ENCODE peak calls at places on chromosomes 4 and X, in seven cellular contexts. One of them, this sample, is unnamed.
A peak's percentile ranks its signal among the peaks of the same experiment; 100 is the strongest.

GRCh38 chr4:8345946-8346814 is 76.6 kb downstream of the HTRA3 start:
- DNase-seq in fibroblast of lung: no peak
- DNase-seq in stimulated activated naive CD8-positive, alpha-beta T cell treated with anti-CD3 and anti-CD28 coated beads, Interleukin-15, Interleukin-2, amounts not matched to agents 100 U/mL and 50 U/mL, for 24 hours: no peak
- DNase-seq in tibial artery: peak; percentile 60
- DNase-seq in ureter: no peak
- DNase-seq in mesenchymal stem cell: no peak
- DNase-seq in nephron progenitor cell: no peak
- DNase-seq in this sample: no peak

GRCh38 chrX:47143894-47144625 is 442 bp downstream of the NDUFB11 start:
- DNase-seq in fibroblast of lung: no peak
- DNase-seq in stimulated activated naive CD8-positive, alpha-beta T cell treated with anti-CD3 and anti-CD28 coated beads, Interleukin-15, Interleukin-2, amounts not matched to agents 100 U/mL and 50 U/mL, for 24 hours: peak; percentile 26
- DNase-seq in tibial artery: no peak
- DNase-seq in ureter: peak; percentile 48
- DNase-seq in mesenchymal stem cell: peak; percentile 61
- DNase-seq in nephron progenitor cell: no peak
- DNase-seq in this sample: no peak

GRCh38 chr4:166422475-166422874 is 549.4 kb downstream of the TLL1 start:
- DNase-seq in fibroblast of lung: peak; percentile 91
- DNase-seq in stimulated activated naive CD8-positive, alpha-beta T cell treated with anti-CD3 and anti-CD28 coated beads, Interleukin-15, Interleukin-2, amounts not matched to agents 100 U/mL and 50 U/mL, for 24 hours: no peak
- DNase-seq in tibial artery: no peak
- DNase-seq in ureter: no peak
- DNase-seq in mesenchymal stem cell: peak; percentile 24
- DNase-seq in nephron progenitor cell: no peak
- DNase-seq in this sample: peak; percentile 4

GRCh38 chr4:14018191-14018853 is 390.8 kb upstream of the BOD1L1 start:
- DNase-seq in fibroblast of lung: no peak
- DNase-seq in stimulated activated naive CD8-positive, alpha-beta T cell treated with anti-CD3 and anti-CD28 coated beads, Interleukin-15, Interleukin-2, amounts not matched to agents 100 U/mL and 50 U/mL, for 24 hours: no peak
- DNase-seq in tibial artery: no peak
- DNase-seq in ureter: no peak
- DNase-seq in mesenchymal stem cell: peak; percentile 57
- DNase-seq in nephron progenitor cell: no peak
- DNase-seq in this sample: no peak

GRCh38 chr4:101393256-101393655 is 45.9 kb upstream of the PPP3CA start:
- DNase-seq in fibroblast of lung: peak; percentile 84
- DNase-seq in stimulated activated naive CD8-positive, alpha-beta T cell treated with anti-CD3 and anti-CD28 coated beads, Interleukin-15, Interleukin-2, amounts not matched to agents 100 U/mL and 50 U/mL, for 24 hours: peak; percentile 23
- DNase-seq in tibial artery: no peak
- DNase-seq in ureter: no peak
- DNase-seq in mesenchymal stem cell: no peak
- DNase-seq in nephron progenitor cell: no peak
- DNase-seq in this sample: peak; percentile 1

GRCh38 chrX:132331000-132331399 is 111.8 kb upstream of the RAP2C start:
- DNase-seq in fibroblast of lung: no peak
- DNase-seq in stimulated activated naive CD8-positive, alpha-beta T cell treated with anti-CD3 and anti-CD28 coated beads, Interleukin-15, Interleukin-2, amounts not matched to agents 100 U/mL and 50 U/mL, for 24 hours: no peak
- DNase-seq in tibial artery: no peak
- DNase-seq in ureter: no peak
- DNase-seq in mesenchymal stem cell: no peak
- DNase-seq in nephron progenitor cell: no peak
- DNase-seq in this sample: no peak

GRCh38 chr4:41505161-41505653 is 32.8 kb upstream of the LIMCH1 start:
- DNase-seq in fibroblast of lung: peak; percentile 84
- DNase-seq in stimulated activated naive CD8-positive, alpha-beta T cell treated with anti-CD3 and anti-CD28 coated beads, Interleukin-15, Interleukin-2, amounts not matched to agents 100 U/mL and 50 U/mL, for 24 hours: no peak
- DNase-seq in tibial artery: peak; percentile 89
- DNase-seq in ureter: no peak
- DNase-seq in mesenchymal stem cell: peak; percentile 15
- DNase-seq in nephron progenitor cell: no peak
- DNase-seq in this sample: no peak

GRCh38 chrX:132877954-132878536 is 80.4 kb downstream of the HS6ST2 start:
- DNase-seq in fibroblast of lung: no peak
- DNase-seq in stimulated activated naive CD8-positive, alpha-beta T cell treated with anti-CD3 and anti-CD28 coated beads, Interleukin-15, Interleukin-2, amounts not matched to agents 100 U/mL and 50 U/mL, for 24 hours: no peak
- DNase-seq in tibial artery: no peak
- DNase-seq in ureter: no peak
- DNase-seq in mesenchymal stem cell: no peak
- DNase-seq in nephron progenitor cell: peak; percentile 12
- DNase-seq in this sample: no peak

GRCh38 chr4:179196511-179196910 is 1754.3 kb upstream of the AGA start:
- DNase-seq in fibroblast of lung: peak; percentile 81
- DNase-seq in stimulated activated naive CD8-positive, alpha-beta T cell treated with anti-CD3 and anti-CD28 coated beads, Interleukin-15, Interleukin-2, amounts not matched to agents 100 U/mL and 50 U/mL, for 24 hours: no peak
- DNase-seq in tibial artery: no peak
- DNase-seq in ureter: no peak
- DNase-seq in mesenchymal stem cell: peak; percentile 22
- DNase-seq in nephron progenitor cell: peak; percentile 6
- DNase-seq in this sample: peak; percentile 21

GRCh38 chr4:16607693-16608092 is 290.8 kb downstream of the LDB2 start:
- DNase-seq in fibroblast of lung: no peak
- DNase-seq in stimulated activated naive CD8-positive, alpha-beta T cell treated with anti-CD3 and anti-CD28 coated beads, Interleukin-15, Interleukin-2, amounts not matched to agents 100 U/mL and 50 U/mL, for 24 hours: no peak
- DNase-seq in tibial artery: no peak
- DNase-seq in ureter: no peak
- DNase-seq in mesenchymal stem cell: no peak
- DNase-seq in nephron progenitor cell: no peak
- DNase-seq in this sample: no peak

GRCh38 chrX:20727447-20727846 is 460.7 kb upstream of the RPS6KA3 start:
- DNase-seq in fibroblast of lung: no peak
- DNase-seq in stimulated activated naive CD8-positive, alpha-beta T cell treated with anti-CD3 and anti-CD28 coated beads, Interleukin-15, Interleukin-2, amounts not matched to agents 100 U/mL and 50 U/mL, for 24 hours: no peak
- DNase-seq in tibial artery: no peak
- DNase-seq in ureter: no peak
- DNase-seq in mesenchymal stem cell: no peak
- DNase-seq in nephron progenitor cell: no peak
- DNase-seq in this sample: no peak

GRCh38 chrX:146243071-146243470 is 425.4 kb downstream of the SLITRK2 start:
- DNase-seq in fibroblast of lung: no peak
- DNase-seq in stimulated activated naive CD8-positive, alpha-beta T cell treated with anti-CD3 and anti-CD28 coated beads, Interleukin-15, Interleukin-2, amounts not matched to agents 100 U/mL and 50 U/mL, for 24 hours: no peak
- DNase-seq in tibial artery: no peak
- DNase-seq in ureter: no peak
- DNase-seq in mesenchymal stem cell: no peak
- DNase-seq in nephron progenitor cell: no peak
- DNase-seq in this sample: no peak

GRCh38 chrX:131677655-131678628 is 134.1 kb downstream of the OR13H1 start:
- DNase-seq in fibroblast of lung: peak; percentile 15
- DNase-seq in stimulated activated naive CD8-positive, alpha-beta T cell treated with anti-CD3 and anti-CD28 coated beads, Interleukin-15, Interleukin-2, amounts not matched to agents 100 U/mL and 50 U/mL, for 24 hours: peak; percentile 44
- DNase-seq in tibial artery: no peak
- DNase-seq in ureter: no peak
- DNase-seq in mesenchymal stem cell: peak; percentile 33
- DNase-seq in nephron progenitor cell: peak; percentile 78
- DNase-seq in this sample: peak; percentile 12

GRCh38 chr4:42654606-42655005 is 2.3 kb downstream of the ATP8A1 start:
- DNase-seq in fibroblast of lung: peak; percentile 82
- DNase-seq in stimulated activated naive CD8-positive, alpha-beta T cell treated with anti-CD3 and anti-CD28 coated beads, Interleukin-15, Interleukin-2, amounts not matched to agents 100 U/mL and 50 U/mL, for 24 hours: peak; percentile 28
- DNase-seq in tibial artery: no peak
- DNase-seq in ureter: no peak
- DNase-seq in mesenchymal stem cell: peak; percentile 62
- DNase-seq in nephron progenitor cell: no peak
- DNase-seq in this sample: peak; percentile 11

GRCh38 chr4:124722069-124722468 is 9.5 kb upstream of the ANKRD50 start:
- DNase-seq in fibroblast of lung: no peak
- DNase-seq in stimulated activated naive CD8-positive, alpha-beta T cell treated with anti-CD3 and anti-CD28 coated beads, Interleukin-15, Interleukin-2, amounts not matched to agents 100 U/mL and 50 U/mL, for 24 hours: no peak
- DNase-seq in tibial artery: no peak
- DNase-seq in ureter: no peak
- DNase-seq in mesenchymal stem cell: peak; percentile 23
- DNase-seq in nephron progenitor cell: no peak
- DNase-seq in this sample: no peak

GRCh38 chr4:153326513-153326912 is 18.0 kb upstream of the MND1 start:
- DNase-seq in fibroblast of lung: peak; percentile 60
- DNase-seq in stimulated activated naive CD8-positive, alpha-beta T cell treated with anti-CD3 and anti-CD28 coated beads, Interleukin-15, Interleukin-2, amounts not matched to agents 100 U/mL and 50 U/mL, for 24 hours: no peak
- DNase-seq in tibial artery: no peak
- DNase-seq in ureter: no peak
- DNase-seq in mesenchymal stem cell: no peak
- DNase-seq in nephron progenitor cell: no peak
- DNase-seq in this sample: no peak

GRCh38 chr4:36254355-36254754 is 10.0 kb upstream of the ARAP2 start:
- DNase-seq in fibroblast of lung: no peak
- DNase-seq in stimulated activated naive CD8-positive, alpha-beta T cell treated with anti-CD3 and anti-CD28 coated beads, Interleukin-15, Interleukin-2, amounts not matched to agents 100 U/mL and 50 U/mL, for 24 hours: no peak
- DNase-seq in tibial artery: no peak
- DNase-seq in ureter: no peak
- DNase-seq in mesenchymal stem cell: no peak
- DNase-seq in nephron progenitor cell: no peak
- DNase-seq in this sample: no peak

GRCh38 chrX:86210772-86211171 is 62.5 kb downstream of the DACH2 start:
- DNase-seq in fibroblast of lung: no peak
- DNase-seq in stimulated activated naive CD8-positive, alpha-beta T cell treated with anti-CD3 and anti-CD28 coated beads, Interleukin-15, Interleukin-2, amounts not matched to agents 100 U/mL and 50 U/mL, for 24 hours: no peak
- DNase-seq in tibial artery: no peak
- DNase-seq in ureter: no peak
- DNase-seq in mesenchymal stem cell: no peak
- DNase-seq in nephron progenitor cell: no peak
- DNase-seq in this sample: no peak

GRCh38 chrX:24703185-24703494 is 9.4 kb downstream of the POLA1 start:
- DNase-seq in fibroblast of lung: no peak
- DNase-seq in stimulated activated naive CD8-positive, alpha-beta T cell treated with anti-CD3 and anti-CD28 coated beads, Interleukin-15, Interleukin-2, amounts not matched to agents 100 U/mL and 50 U/mL, for 24 hours: no peak
- DNase-seq in tibial artery: no peak
- DNase-seq in ureter: no peak
- DNase-seq in mesenchymal stem cell: no peak
- DNase-seq in nephron progenitor cell: no peak
- DNase-seq in this sample: no peak

GRCh38 chr4:126548890-126549289 is 1083.9 kb upstream of the INTU start:
- DNase-seq in fibroblast of lung: no peak
- DNase-seq in stimulated activated naive CD8-positive, alpha-beta T cell treated with anti-CD3 and anti-CD28 coated beads, Interleukin-15, Interleukin-2, amounts not matched to agents 100 U/mL and 50 U/mL, for 24 hours: no peak
- DNase-seq in tibial artery: no peak
- DNase-seq in ureter: no peak
- DNase-seq in mesenchymal stem cell: no peak
- DNase-seq in nephron progenitor cell: no peak
- DNase-seq in this sample: no peak

GRCh38 chr4:185654965-185655554 is 119.8 kb upstream of the PDLIM3 start:
- DNase-seq in fibroblast of lung: no peak
- DNase-seq in stimulated activated naive CD8-positive, alpha-beta T cell treated with anti-CD3 and anti-CD28 coated beads, Interleukin-15, Interleukin-2, amounts not matched to agents 100 U/mL and 50 U/mL, for 24 hours: no peak
- DNase-seq in tibial artery: no peak
- DNase-seq in ureter: no peak
- DNase-seq in mesenchymal stem cell: no peak
- DNase-seq in nephron progenitor cell: no peak
- DNase-seq in this sample: no peak

GRCh38 chr4:61079427-61079826 is 120.7 kb upstream of the ADGRL3 start:
- DNase-seq in fibroblast of lung: peak; percentile 18
- DNase-seq in stimulated activated naive CD8-positive, alpha-beta T cell treated with anti-CD3 and anti-CD28 coated beads, Interleukin-15, Interleukin-2, amounts not matched to agents 100 U/mL and 50 U/mL, for 24 hours: no peak
- DNase-seq in tibial artery: no peak
- DNase-seq in ureter: no peak
- DNase-seq in mesenchymal stem cell: no peak
- DNase-seq in nephron progenitor cell: no peak
- DNase-seq in this sample: no peak

GRCh38 chrX:8743126-8743732 is 11.3 kb upstream of the ANOS1 start:
- DNase-seq in fibroblast of lung: no peak
- DNase-seq in stimulated activated naive CD8-positive, alpha-beta T cell treated with anti-CD3 and anti-CD28 coated beads, Interleukin-15, Interleukin-2, amounts not matched to agents 100 U/mL and 50 U/mL, for 24 hours: peak; percentile 63
- DNase-seq in tibial artery: no peak
- DNase-seq in ureter: no peak
- DNase-seq in mesenchymal stem cell: peak; percentile 32
- DNase-seq in nephron progenitor cell: peak; percentile 79
- DNase-seq in this sample: peak; percentile 25

GRCh38 chrX:68997911-68998310 is 167.3 kb downstream of the PJA1 start:
- DNase-seq in fibroblast of lung: peak; percentile 83
- DNase-seq in stimulated activated naive CD8-positive, alpha-beta T cell treated with anti-CD3 and anti-CD28 coated beads, Interleukin-15, Interleukin-2, amounts not matched to agents 100 U/mL and 50 U/mL, for 24 hours: no peak
- DNase-seq in tibial artery: peak; percentile 75
- DNase-seq in ureter: no peak
- DNase-seq in mesenchymal stem cell: no peak
- DNase-seq in nephron progenitor cell: no peak
- DNase-seq in this sample: no peak

GRCh38 chr4:101856149-101856548 is 65.6 kb downstream of the BANK1 start:
- DNase-seq in fibroblast of lung: no peak
- DNase-seq in stimulated activated naive CD8-positive, alpha-beta T cell treated with anti-CD3 and anti-CD28 coated beads, Interleukin-15, Interleukin-2, amounts not matched to agents 100 U/mL and 50 U/mL, for 24 hours: no peak
- DNase-seq in tibial artery: no peak
- DNase-seq in ureter: no peak
- DNase-seq in mesenchymal stem cell: no peak
- DNase-seq in nephron progenitor cell: no peak
- DNase-seq in this sample: no peak

GRCh38 chrX:130594453-130594916 is 192.7 kb downstream of the RBMX2 start:
- DNase-seq in fibroblast of lung: no peak
- DNase-seq in stimulated activated naive CD8-positive, alpha-beta T cell treated with anti-CD3 and anti-CD28 coated beads, Interleukin-15, Interleukin-2, amounts not matched to agents 100 U/mL and 50 U/mL, for 24 hours: no peak
- DNase-seq in tibial artery: no peak
- DNase-seq in ureter: no peak
- DNase-seq in mesenchymal stem cell: no peak
- DNase-seq in nephron progenitor cell: no peak
- DNase-seq in this sample: no peak

GRCh38 chr4:21882050-21882839 is 66.3 kb downstream of the KCNIP4 start:
- DNase-seq in fibroblast of lung: peak; percentile 71
- DNase-seq in stimulated activated naive CD8-positive, alpha-beta T cell treated with anti-CD3 and anti-CD28 coated beads, Interleukin-15, Interleukin-2, amounts not matched to agents 100 U/mL and 50 U/mL, for 24 hours: no peak
- DNase-seq in tibial artery: no peak
- DNase-seq in ureter: no peak
- DNase-seq in mesenchymal stem cell: peak; percentile 22
- DNase-seq in nephron progenitor cell: no peak
- DNase-seq in this sample: no peak

GRCh38 chrX:28997716-28998115 is 410.5 kb downstream of the IL1RAPL1 start:
- DNase-seq in fibroblast of lung: peak; percentile 54
- DNase-seq in stimulated activated naive CD8-positive, alpha-beta T cell treated with anti-CD3 and anti-CD28 coated beads, Interleukin-15, Interleukin-2, amounts not matched to agents 100 U/mL and 50 U/mL, for 24 hours: no peak
- DNase-seq in tibial artery: no peak
- DNase-seq in ureter: no peak
- DNase-seq in mesenchymal stem cell: peak; percentile 54
- DNase-seq in nephron progenitor cell: no peak
- DNase-seq in this sample: no peak

GRCh38 chr4:22071749-22072148 is 123.2 kb upstream of the KCNIP4 start:
- DNase-seq in fibroblast of lung: peak; percentile 29
- DNase-seq in stimulated activated naive CD8-positive, alpha-beta T cell treated with anti-CD3 and anti-CD28 coated beads, Interleukin-15, Interleukin-2, amounts not matched to agents 100 U/mL and 50 U/mL, for 24 hours: no peak
- DNase-seq in tibial artery: no peak
- DNase-seq in ureter: no peak
- DNase-seq in mesenchymal stem cell: no peak
- DNase-seq in nephron progenitor cell: no peak
- DNase-seq in this sample: no peak

GRCh38 chr4:146916479-146917076 is 29.1 kb downstream of the TTC29 start:
- DNase-seq in fibroblast of lung: peak; percentile 29
- DNase-seq in stimulated activated naive CD8-positive, alpha-beta T cell treated with anti-CD3 and anti-CD28 coated beads, Interleukin-15, Interleukin-2, amounts not matched to agents 100 U/mL and 50 U/mL, for 24 hours: no peak
- DNase-seq in tibial artery: no peak
- DNase-seq in ureter: no peak
- DNase-seq in mesenchymal stem cell: peak; percentile 55
- DNase-seq in nephron progenitor cell: peak; percentile 12
- DNase-seq in this sample: no peak

GRCh38 chrX:9566150-9566621 is 101.3 kb downstream of the TBL1X start:
- DNase-seq in fibroblast of lung: peak; percentile 91
- DNase-seq in stimulated activated naive CD8-positive, alpha-beta T cell treated with anti-CD3 and anti-CD28 coated beads, Interleukin-15, Interleukin-2, amounts not matched to agents 100 U/mL and 50 U/mL, for 24 hours: no peak
- DNase-seq in tibial artery: peak; percentile 68
- DNase-seq in ureter: peak; percentile 53
- DNase-seq in mesenchymal stem cell: peak; percentile 74
- DNase-seq in nephron progenitor cell: no peak
- DNase-seq in this sample: peak; percentile 27

GRCh38 chr4:72918362-72918761 is 151.2 kb downstream of the COX18 start:
- DNase-seq in fibroblast of lung: no peak
- DNase-seq in stimulated activated naive CD8-positive, alpha-beta T cell treated with anti-CD3 and anti-CD28 coated beads, Interleukin-15, Interleukin-2, amounts not matched to agents 100 U/mL and 50 U/mL, for 24 hours: no peak
- DNase-seq in tibial artery: no peak
- DNase-seq in ureter: no peak
- DNase-seq in mesenchymal stem cell: no peak
- DNase-seq in nephron progenitor cell: no peak
- DNase-seq in this sample: no peak